ENCODE peak calls at places on chromosomes 13 and 19, in seven cellular contexts. E is left ventricle myocardium inferior, X is body of pancreas, S is heart left ventricle, D is thoracic aorta, H is gastrocnemius medialis, G is upper lobe of right lung. F is an unnamed sample. For H3K36me3, the result is how much of the 10 kb centered on the place peaks cover.

GRCh38 chr19:12956446-12957388 is at the start of gene GADD45GIP1:
- DNase-seq in E (peak), X (peak), S (peak), D (no peak), H (peak), G (peak), F (peak)

GRCh38 chr19:52742516-52742915 is 7.7 kb upstream of the ZNF611 start:
- DNase-seq in E (no peak), X (no peak), S (no peak), D (no peak), H (no peak), G (no peak), F (no peak)

GRCh38 chr13:95624020-95624419 is 20.5 kb downstream of the DZIP1 start:
- DNase-seq in E (no peak), X (peak), S (no peak), D (no peak), H (no peak), G (no peak), F (no peak)

GRCh38 chr19:48090281-48090802 is 20.3 kb downstream of the PLA2G4C start:
- DNase-seq in E (no peak), X (peak), S (no peak), D (no peak), H (no peak), G (no peak), F (no peak)

GRCh38 chr19:18366027-18366435 is 19.9 kb upstream of the GDF15 start:
- DNase-seq in E (no peak), X (no peak), S (no peak), D (no peak), H (no peak), G (no peak), F (no peak)

GRCh38 chr19:49544154-49544553 is 16.4 kb downstream of the RCN3 start:
- DNase-seq in E (no peak), X (no peak), S (no peak), D (no peak), H (no peak), G (no peak), F (no peak)

GRCh38 chr13:112987625-112988024 is 18.6 kb downstream of the MCF2L start:
- DNase-seq in E (no peak), X (no peak), S (no peak), D (no peak), H (no peak), G (no peak), F (no peak)

GRCh38 chr19:48925240-48925843 is 8.2 kb upstream of the DHDH start:
- DNase-seq in E (no peak), X (no peak), S (no peak), D (no peak), H (no peak), G (peak), F (no peak)

GRCh38 chr19:7751157-7751783 is 3.9 kb upstream of the CD209 start:
- DNase-seq in E (no peak), X (no peak), S (no peak), D (no peak), H (no peak), G (no peak), F (peak)

GRCh38 chr13:94400874-94401273 is 78.6 kb downstream of the DCT start:
- DNase-seq in E (no peak), X (no peak), S (no peak), D (no peak), H (no peak), G (no peak), F (no peak)

GRCh38 chr19:52211203-52211602 is 21.4 kb downstream of the PPP2R1A start:
- DNase-seq in E (no peak), X (no peak), S (no peak), D (no peak), H (no peak), G (no peak), F (no peak)

GRCh38 chr19:19746286-19747213 is 13.6 kb upstream of the ZNF14 start:
- DNase-seq in E (no peak), X (no peak), S (no peak), D (no peak), H (no peak), G (no peak), F (no peak)

GRCh38 chr19:7928741-7929701 is 3.1 kb upstream of the CTXN1 start:
- DNase-seq in E (no peak), X (no peak), S (no peak), D (no peak), H (no peak), G (no peak), F (peak)

GRCh38 chr19:3607398-3608078 is 863 bp upstream of the TBXA2R start:
- DNase-seq in E (peak), X (no peak), S (peak), D (no peak), H (no peak), G (no peak), F (no peak)

GRCh38 chr13:79628463-79628862 is 147.5 kb downstream of the NDFIP2 start:
- DNase-seq in E (no peak), X (no peak), S (no peak), D (no peak), H (no peak), G (no peak), F (no peak)

GRCh38 chr13:29081036-29081435 is 260.9 kb downstream of the MTUS2 start:
- DNase-seq in E (no peak), X (no peak), S (no peak), D (no peak), H (no peak), G (no peak), F (peak)

GRCh38 chr13:75963318-75963717 is 327.2 kb downstream of the LMO7 start:
- DNase-seq in E (no peak), X (no peak), S (no peak), D (no peak), H (no peak), G (no peak), F (no peak)

DNA sequence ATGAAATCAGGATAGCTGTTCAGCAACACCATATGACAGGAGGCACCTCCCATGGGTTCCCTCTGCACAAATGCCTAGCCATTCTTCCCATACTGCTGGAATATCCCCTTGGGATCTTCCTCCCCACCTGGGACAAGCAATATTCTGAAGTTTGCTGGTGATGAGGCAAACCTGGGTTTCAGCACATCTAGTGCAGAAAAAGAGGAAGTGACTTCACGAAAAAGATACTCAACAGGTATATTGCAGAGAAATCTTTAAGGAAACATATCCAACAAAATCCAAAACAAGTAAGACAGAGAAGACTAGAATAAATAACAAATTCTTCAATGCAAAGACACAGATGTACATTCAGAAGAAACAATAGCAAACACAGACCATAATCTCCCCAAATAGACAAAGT is 1497.0 kb downstream of the PCDH9 start:
- DNase-seq in E (no peak), X (no peak), S (no peak), D (no peak), H (no peak), G (no peak), F (no peak)
- H3K36me3 ChIP-seq in E (under half), X (under half), S (under half), D (under half), H (under half), G (under half), F (under half)

GRCh38 chr19:10339380-10339960 is at the start of gene ICAM3:
- DNase-seq in E (peak), X (peak), S (no peak), D (no peak), H (no peak), G (no peak), F (peak)
- H3K4me3 ChIP-seq in E (no peak), X (no peak), S (no peak), D (peak), H (no peak), G (peak), F (peak)

GRCh38 chr13:28056970-28057712 is 43.2 kb downstream of the FLT3 start:
- DNase-seq in E (no peak), X (no peak), S (no peak), D (no peak), H (no peak), G (no peak), F (no peak)

GRCh38 chr13:28055362-28055761 is 45.0 kb downstream of the FLT3 start:
- DNase-seq in E (no peak), X (no peak), S (no peak), D (no peak), H (no peak), G (no peak), F (no peak)

GRCh38 chr13:28056426-28056825 is 44.0 kb downstream of the FLT3 start:
- DNase-seq in E (no peak), X (no peak), S (no peak), D (no peak), H (no peak), G (no peak), F (no peak)

GRCh38 chr13:28059214-28059613 is 41.2 kb downstream of the FLT3 start:
- DNase-seq in E (no peak), X (peak), S (no peak), D (no peak), H (no peak), G (no peak), F (no peak)
- TF ChIP-seq CTCF in E (peak), X (peak), S (peak), D (no peak), H (no peak), G (peak), F (peak)

GRCh38 chr19:36084231-36085009 is 26.5 kb upstream of the OVOL3 start:
- DNase-seq in E (no peak), X (no peak), S (no peak), D (no peak), H (no peak), G (no peak), F (no peak)

GRCh38 chr19:36081385-36081784 is 26.7 kb downstream of the WDR62 start:
- DNase-seq in E (no peak), X (no peak), S (no peak), D (no peak), H (no peak), G (no peak), F (no peak)

GRCh38 chr19:36082916-36083315 is 28.0 kb upstream of the OVOL3 start:
- DNase-seq in E (no peak), X (no peak), S (no peak), D (no peak), H (no peak), G (no peak), F (no peak)

GRCh38 chr19:36081894-36082293 is 27.2 kb downstream of the WDR62 start:
- DNase-seq in E (no peak), X (no peak), S (no peak), D (no peak), H (no peak), G (no peak), F (no peak)

GRCh38 chr19:36079389-36079788 is 24.7 kb downstream of the WDR62 start:
- DNase-seq in E (no peak), X (no peak), S (no peak), D (no peak), H (no peak), G (no peak), F (no peak)
- H3K36me3 ChIP-seq in E (under half), X (under half), S (under half), D (under half), H (under half), G (under half), F (under half)

GRCh38 chr13:100550433-100550832 is 38.2 kb downstream of the GGACT start:
- DNase-seq in E (peak), X (peak), S (peak), D (no peak), H (no peak), G (peak), F (no peak)
- H3K4me3 ChIP-seq in E (no peak), X (no peak), S (no peak), D (no peak), H (no peak), G (no peak), F (no peak)

GRCh38 chr13:52665325-52665724 is 12.7 kb downstream of the SUGT1 start:
- DNase-seq in E (no peak), X (no peak), S (no peak), D (no peak), H (no peak), G (no peak), F (peak)

GRCh38 chr13:52670726-52671125 is 18.1 kb downstream of the SUGT1 start:
- DNase-seq in E (no peak), X (no peak), S (no peak), D (no peak), H (no peak), G (no peak), F (no peak)

GRCh38 chr13:52664269-52664668 is 11.6 kb downstream of the SUGT1 start:
- DNase-seq in E (no peak), X (no peak), S (no peak), D (no peak), H (no peak), G (no peak), F (no peak)

GRCh38 chr13:52669677-52670076 is 17.0 kb downstream of the SUGT1 start:
- DNase-seq in E (no peak), X (no peak), S (no peak), D (no peak), H (no peak), G (no peak), F (no peak)
- TF ChIP-seq CTCF in E (no peak), X (no peak), S (no peak), D (no peak), H (no peak), G (no peak), F (no peak)

F was measured in GM06990.